ENCODE peak calls at places on chromosome 15, in four cellular contexts. R, Q, K and D are unnamed samples.

GRCh38 chr15:89177633-89178306 is 43.6 kb downstream of the RLBP1 start:
- DNase-seq in R (peak), Q (peak), K (peak), D (peak)

GRCh38 chr15:70257573-70258220 is 160.0 kb upstream of the TLE3 start:
- DNase-seq in R (no peak), Q (no peak), K (no peak), D (no peak)

GRCh38 chr15:41487802-41488201 is 5.9 kb upstream of the ITPKA start:
- DNase-seq in R (no peak), Q (no peak), K (peak), D (no peak)

GRCh38 chr15:101280007-101280406 is 2.7 kb upstream of the SELENOS start:
- DNase-seq in R (no peak), Q (no peak), K (no peak), D (no peak)

GRCh38 chr15:45642203-45642932 is 7.5 kb downstream of the SQOR start:
- DNase-seq in R (no peak), Q (no peak), K (peak), D (no peak)

GRCh38 chr15:25786040-25786439 is 77.1 kb downstream of the ATP10A start:
- DNase-seq in R (no peak), Q (peak), K (no peak), D (no peak)

GRCh38 chr15:27730878-27731277 is 368.2 kb downstream of the OCA2 start:
- DNase-seq in R (no peak), Q (no peak), K (peak), D (no peak)

GRCh38 chr15:31377030-31377429 is 50.4 kb downstream of the KLF13 start:
- DNase-seq in R (no peak), Q (no peak), K (no peak), D (no peak)

GRCh38 chr15:89078831-89079810 is 9.1 kb upstream of the ABHD2 start:
- DNase-seq in R (no peak), Q (no peak), K (no peak), D (no peak)

GRCh38 chr15:65101891-65102708 is 12.9 kb downstream of the UBAP1L start:
- DNase-seq in R (no peak), Q (no peak), K (no peak), D (no peak)

GRCh38 chr15:72078887-72079286 is 39.1 kb downstream of the MYO9A start:
- DNase-seq in R (no peak), Q (no peak), K (no peak), D (no peak)

GRCh38 chr15:90449206-90449735 is 61.2 kb downstream of the IQGAP1 start:
- DNase-seq in R (no peak), Q (no peak), K (peak), D (no peak)

GRCh38 chr15:40891810-40892448 is 2.3 kb upstream of the VPS18 start:
- DNase-seq in R (peak), Q (peak), K (peak), D (peak)

GRCh38 chr15:74317820-74318375 is 49.5 kb downstream of the CYP11A1 start:
- DNase-seq in R (peak), Q (peak), K (peak), D (no peak)